ENCODE peak calls at places on chromosomes 16 and 17, in nine cellular contexts. E is PC-3, Z is HCT116, G is OCI-LY7, Q is neural progenitor cell, N is SK-N-SH, L is GM23338, M is MM.1S, T is hepatocyte. W is an unnamed sample.

GRCh38 chr16:64269756-64270155 is 852.1 kb downstream of the CDH11 start:
- DNase-seq in E (no peak), Z (no peak), G (no peak), Q (no peak), N (no peak), L (no peak), M (peak), T (no peak), W (no peak)

GRCh38 chr16:49500211-49500610 is 126.6 kb downstream of the C16orf78 start:
- DNase-seq in E (no peak), Z (no peak), G (no peak), Q (no peak), N (no peak), L (no peak), M (no peak), T (no peak), W (no peak)

GRCh38 chr17:39677581-39678339 is 9.5 kb downstream of the PNMT start:
- DNase-seq in E (no peak), Z (no peak), G (no peak), Q (no peak), N (no peak), L (no peak), M (no peak), T (no peak), W (no peak)

GRCh38 chr16:57992084-57992483 is 8.4 kb downstream of the ZNF319 start:
- DNase-seq in E (no peak), Z (no peak), G (no peak), Q (no peak), N (no peak), L (no peak), M (no peak), T (peak), W (no peak)

GRCh38 chr17:78355045-78355641 is 4.7 kb downstream of the SOCS3 start:
- DNase-seq in E (no peak), Z (no peak), G (no peak), Q (no peak), N (no peak), L (no peak), M (no peak), T (no peak), W (no peak)

GRCh38 chr16:57058291-57058861 is 34.0 kb upstream of the CPNE2 start:
- DNase-seq in E (no peak), Z (no peak), G (no peak), Q (no peak), N (no peak), L (no peak), M (no peak), T (no peak), W (no peak)

GRCh38 chr16:11188801-11189740 is 66.9 kb downstream of the SOCS1 start:
- DNase-seq in E (no peak), Z (no peak), G (no peak), Q (no peak), N (no peak), L (no peak), M (no peak), T (no peak), W (no peak)

GRCh38 chr17:4893721-4894560 is 5.4 kb upstream of the C17orf107 start:
- DNase-seq in E (no peak), Z (no peak), G (no peak), Q (no peak), N (no peak), L (no peak), M (no peak), T (no peak), W (no peak)

GRCh38 chr16:80667258-80667560 is 126.4 kb downstream of the DYNLRB2 start:
- DNase-seq in E (no peak), Z (no peak), G (no peak), Q (no peak), N (no peak), L (no peak), M (no peak), T (no peak), W (no peak)

GRCh38 chr17:57634713-57635465 is 110.2 kb downstream of the CCDC182 start:
- DNase-seq in E (no peak), Z (peak), G (no peak), Q (no peak), N (no peak), L (no peak), M (no peak), T (no peak), W (peak)

GRCh38 chr17:9080296-9080914 is 59.1 kb downstream of the NTN1 start:
- DNase-seq in E (no peak), Z (no peak), G (no peak), Q (no peak), N (no peak), L (no peak), M (no peak), T (no peak), W (no peak)

DNA sequence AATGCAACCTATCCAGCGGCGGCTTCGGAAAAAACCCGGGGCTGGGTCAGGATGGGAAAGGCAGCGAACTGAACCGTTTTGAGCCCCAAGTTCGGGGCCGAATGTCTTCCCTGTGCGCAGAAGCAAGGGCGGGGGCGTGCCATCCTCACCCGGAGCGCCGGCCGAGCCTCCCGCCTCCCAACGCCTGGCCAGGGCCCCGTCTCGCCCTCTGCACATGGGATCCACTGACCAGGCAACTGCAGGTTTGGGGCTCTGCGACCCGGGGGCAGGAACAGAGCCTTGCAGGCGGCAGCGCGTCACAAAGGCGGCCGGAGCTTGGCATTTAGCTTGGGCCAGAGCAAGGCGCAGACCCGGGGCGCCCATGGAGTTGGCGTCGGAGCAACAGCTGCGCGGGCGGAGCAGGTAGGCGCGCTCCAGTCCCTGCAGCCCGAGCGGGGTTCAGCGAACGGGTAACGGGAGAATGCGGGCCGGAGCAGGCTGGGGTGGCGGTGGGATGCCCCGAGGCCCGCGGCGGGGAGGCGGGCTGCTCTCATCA is at the start of gene FBXO39:
- DNase-seq in E (no peak), Z (no peak), G (no peak), Q (peak), N (no peak), L (peak), M (no peak), T (no peak), W (peak)
- H3K4me2 ChIP-seq in E (no peak), Z (no peak), G (no peak), Q (peak), N (no peak), L (peak), M (no peak), T (peak), W (peak)

GRCh38 chr17:62781356-62781755 is 26.8 kb downstream of the MARCHF10 start:
- DNase-seq in E (no peak), Z (no peak), G (no peak), Q (no peak), N (no peak), L (no peak), M (no peak), T (no peak), W (peak)
- TF ChIP-seq EZH2phosphoT487 in E (no peak), Z (no peak), G (no peak), Q (no peak), N (no peak), L (no peak), M (no peak), T (no peak), W (no peak)

GRCh38 chr16:17287401-17287800 is 183.4 kb downstream of the XYLT1 start:
- DNase-seq in E (no peak), Z (no peak), G (no peak), Q (peak), N (no peak), L (no peak), M (no peak), T (no peak), W (no peak)
- H3K4me2 ChIP-seq in E (no peak), Z (no peak), G (no peak), Q (peak), N (no peak), L (no peak), M (no peak), T (no peak), W (no peak)

GRCh38 chr17:81200695-81201580 is 21.8 kb downstream of the CEP131 start:
- DNase-seq in E (peak), Z (peak), G (peak), Q (peak), N (peak), L (peak), M (peak), T (peak), W (peak)
- TF ChIP-seq EZH2phosphoT487 in E (no peak), Z (no peak), G (no peak), Q (no peak), N (no peak), L (no peak), M (no peak), T (no peak), W (no peak)

W was measured in GM23248.